ENCODE peak calls at places on chromosomes 5 and 9, in seven cellular contexts. B is heart right ventricle, A is heart left ventricle, L is uterus, R is A549, G is DND-41, N is SK-N-SH. E is an unnamed sample. For H3K4me1, the result is how much of the 10 kb centered on the place peaks cover.

GRCh38 chr5:10524376-10525123 is 39.3 kb upstream of the ANKRD33B start:
- DNase-seq in B (no peak), A (no peak), L (no peak), R (peak), G (no peak), N (peak), E (no peak)

GRCh38 chr5:44002381-44002901 is 386.8 kb downstream of the FGF10 start:
- DNase-seq in B (no peak), A (no peak), L (no peak), R (peak), G (no peak), N (no peak), E (no peak)

GRCh38 chr5:41172012-41172411 is 41.3 kb downstream of the C6 start:
- DNase-seq in B (no peak), A (no peak), L (no peak), R (no peak), G (no peak), N (no peak), E (no peak)

GRCh38 chr5:154444559-154445421 is 1.0 kb upstream of the SAP30L start:
- DNase-seq in B (no peak), A (peak), L (peak), R (peak), G (peak), N (peak), E (no peak)

GRCh38 chr9:134585021-134585561 is 56.5 kb upstream of the COL5A1 start:
- DNase-seq in B (no peak), A (no peak), L (no peak), R (no peak), G (no peak), N (no peak), E (no peak)

GRCh38 chr5:87298687-87299362 is 31.1 kb downstream of the RASA1 start:
- DNase-seq in B (no peak), A (no peak), L (no peak), R (no peak), G (no peak), N (no peak), E (no peak)

GRCh38 chr5:140403613-140404012 is 2.0 kb downstream of the ANKHD1 start:
- DNase-seq in B (no peak), A (no peak), L (no peak), R (no peak), G (no peak), N (no peak), E (no peak)

GRCh38 chr5:20276061-20276958 is 288.3 kb upstream of the CDH18 start:
- DNase-seq in B (no peak), A (no peak), L (no peak), R (peak), G (no peak), N (no peak), E (no peak)

GRCh38 chr9:85978496-85978895 is 37.5 kb downstream of the NAA35 start:
- DNase-seq in B (no peak), A (no peak), L (no peak), R (no peak), G (no peak), N (no peak), E (peak)

GRCh38 chr9:126791406-126792230 is 13.2 kb upstream of the ZBTB43 start:
- DNase-seq in B (no peak), A (no peak), L (no peak), R (peak), G (no peak), N (no peak), E (peak)

GRCh38 chr5:96348536-96348935 is 84.5 kb downstream of the PCSK1 start:
- DNase-seq in B (no peak), A (no peak), L (no peak), R (no peak), G (no peak), N (no peak), E (no peak)

GRCh38 chr9:74500584-74500924 is 3.4 kb downstream of the RORB start:
- DNase-seq in B (no peak), A (no peak), L (no peak), R (no peak), G (peak), N (peak), E (no peak)

GRCh38 chr5:147359551-147359950 is 124.7 kb downstream of the STK32A start:
- DNase-seq in B (no peak), A (no peak), L (no peak), R (no peak), G (no peak), N (no peak), E (no peak)

GRCh38 chr5:137190441-137190840 is 308.7 kb downstream of the SPOCK1 start:
- DNase-seq in B (no peak), A (no peak), L (no peak), R (no peak), G (no peak), N (no peak), E (no peak)

GRCh38 chr5:61322738-61323429 is 9.2 kb upstream of the ZSWIM6 start:
- DNase-seq in B (no peak), A (no peak), L (no peak), R (no peak), G (no peak), N (no peak), E (no peak)

GRCh38 chr9:95409650-95410426 is 92.3 kb upstream of the FANCC start:
- DNase-seq in B (no peak), A (no peak), L (no peak), R (peak), G (no peak), N (no peak), E (peak)

GRCh38 chr9:38067611-38067891 is 1.5 kb downstream of the SHB start:
- DNase-seq in B (peak), A (no peak), L (no peak), R (no peak), G (no peak), N (peak), E (no peak)

DNA sequence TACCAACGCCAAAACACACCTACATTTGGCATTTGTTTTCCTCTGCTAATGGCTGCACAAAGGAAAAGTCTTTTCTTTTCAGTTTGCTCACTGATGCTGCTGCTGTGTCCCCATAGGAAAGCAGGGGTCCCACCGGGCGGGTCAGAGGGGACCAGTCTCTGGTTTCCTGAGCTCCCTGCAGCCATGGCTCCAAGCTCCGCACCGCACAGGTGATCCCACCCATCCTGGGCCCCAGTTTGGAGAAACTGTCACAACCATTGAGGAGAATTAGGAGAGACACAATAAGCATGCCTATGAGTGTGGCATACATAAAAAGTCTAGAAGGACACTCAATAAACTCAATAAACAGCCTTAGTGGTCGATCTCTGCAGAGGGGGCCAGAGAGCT is 19.9 kb downstream of the MED10 start:
- DNase-seq in B (no peak), A (no peak), L (no peak), R (no peak), G (no peak), N (no peak), E (no peak)
- H3K4me3 ChIP-seq in B (no peak), A (no peak), L (no peak), R (no peak), G (no peak), N (no peak), E (no peak)

DNA sequence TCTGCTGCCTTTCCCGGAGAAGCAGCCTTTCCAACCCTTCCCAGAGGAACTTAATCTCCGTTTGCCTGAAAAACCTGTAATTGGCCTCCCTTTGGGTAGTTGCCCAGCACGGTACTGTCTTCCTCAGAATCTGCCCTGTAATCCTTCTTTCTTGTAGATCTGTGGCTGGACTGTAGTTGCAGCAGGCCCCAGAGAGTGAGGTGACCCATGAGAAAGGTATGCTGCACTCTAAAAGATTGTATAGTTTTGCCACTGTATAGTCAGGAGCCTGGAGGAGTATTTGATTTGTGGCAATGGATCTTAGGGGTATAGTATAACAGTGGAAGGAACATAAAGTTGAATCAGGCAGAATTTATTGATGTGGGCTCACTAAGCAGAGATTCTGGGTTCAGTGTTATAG is 11.8 kb downstream of the SPIN1 start:
- DNase-seq in B (no peak), A (no peak), L (no peak), R (no peak), G (no peak), N (no peak), E (no peak)
- H3K4me1 ChIP-seq in B (under half), A (under half), L (under half), R (under half), G (under half), N (under half), E (under half)

GRCh38 chr9:5610491-5610890 is 18.4 kb upstream of the RIC1 start:
- DNase-seq in B (no peak), A (no peak), L (no peak), R (no peak), G (no peak), N (no peak), E (no peak)
- TF ChIP-seq CTCF in B (no peak), A (no peak), L (no peak), R (no peak), G (no peak), N (no peak), E (no peak)

GRCh38 chr9:109992293-109992692 is 212.3 kb downstream of the PALM2AKAP2 start:
- DNase-seq in B (no peak), A (no peak), L (no peak), R (no peak), G (no peak), N (no peak), E (no peak)

GRCh38 chr9:109989296-109989695 is 209.3 kb downstream of the PALM2AKAP2 start:
- DNase-seq in B (no peak), A (no peak), L (no peak), R (no peak), G (no peak), N (no peak), E (no peak)

GRCh38 chr9:109990541-109990940 is 210.5 kb downstream of the PALM2AKAP2 start:
- DNase-seq in B (no peak), A (no peak), L (no peak), R (no peak), G (no peak), N (no peak), E (no peak)

GRCh38 chr9:109981091-109981490 is 201.1 kb downstream of the PALM2AKAP2 start:
- DNase-seq in B (no peak), A (no peak), L (no peak), R (no peak), G (no peak), N (no peak), E (no peak)

DNA sequence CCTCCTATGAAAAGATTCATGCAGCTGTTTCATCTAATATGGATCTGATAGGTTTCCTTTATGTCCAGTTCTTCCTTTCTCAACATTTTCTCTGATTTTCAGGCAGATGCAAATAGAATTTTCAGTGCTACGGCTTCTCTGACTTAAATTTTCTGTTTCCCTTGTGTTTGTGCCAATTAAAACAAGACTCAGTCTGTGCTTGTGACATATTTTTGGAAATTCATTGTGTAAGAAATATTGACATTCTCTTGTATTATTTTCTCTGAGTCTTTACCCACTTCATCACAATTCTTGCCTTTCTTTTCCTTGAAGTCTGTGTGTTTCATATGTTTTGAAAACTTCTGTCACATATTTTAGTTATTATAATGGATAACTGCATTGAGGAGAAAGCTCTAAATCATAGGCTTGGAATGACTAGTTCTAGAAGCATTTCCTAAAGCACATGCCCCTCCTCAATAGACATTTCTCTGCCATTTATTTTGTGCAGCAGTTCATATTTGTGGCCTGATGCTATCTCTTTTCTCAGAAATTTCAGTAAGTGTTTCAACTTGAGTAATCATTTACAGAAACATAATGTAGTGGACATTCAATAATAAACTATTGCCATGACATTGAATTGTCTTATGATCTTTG is 206.5 kb downstream of the PALM2AKAP2 start:
- DNase-seq in B (no peak), A (no peak), L (no peak), R (peak), G (no peak), N (no peak), E (no peak)
- H3K4me3 ChIP-seq in B (no peak), A (no peak), L (no peak), R (no peak), G (no peak), N (peak), E (no peak)

GRCh38 chr9:114811969-114812636 is 6.3 kb upstream of the TNFSF15 start:
- DNase-seq in B (no peak), A (no peak), L (no peak), R (no peak), G (no peak), N (no peak), E (no peak)
- H3K4me1 ChIP-seq in B (under half), A (under half), L (under half), R (under half), G (under half), N (under half), E (under half)

GRCh38 chr9:90830051-90830450 is 28.4 kb downstream of the SYK start:
- DNase-seq in B (no peak), A (no peak), L (no peak), R (no peak), G (no peak), N (no peak), E (no peak)
- TF ChIP-seq CTCF in B (no peak), A (no peak), L (no peak), R (no peak), G (peak), N (no peak), E (no peak)

E was measured in A673.